ENCODE peak calls at places on chromosomes 16 and 17, in nine cellular contexts. Q, W, C, N, Y, S, E, A and F are unnamed samples.
A peak's percentile ranks its signal among the peaks of the same experiment; 100 is the strongest.

GRCh38 chr16:69501956-69502457 is 63.8 kb upstream of the NFAT5 start:
- DNase-seq in A (no peak), N (peak; percentile 63), S (no peak), Q (no peak), W (no peak), E (no peak), Y (no peak), C (no peak), F (no peak)

GRCh38 chr16:71283612-71284011 is 5.6 kb downstream of the CMTR2 start:
- DNase-seq in Q (no peak), W (no peak), S (no peak), E (no peak), N (no peak), Y (no peak), A (no peak), C (no peak), F (no peak)

GRCh38 chr16:80231888-80232287 is 308.9 kb upstream of the DYNLRB2 start:
- DNase-seq in Q (no peak), W (no peak), Y (no peak), E (no peak), C (no peak), A (no peak), N (peak; percentile 39), S (no peak), F (no peak)

GRCh38 chr16:10907757-10908045 is 30.7 kb downstream of the CIITA start:
- DNase-seq in S (no peak), Y (no peak), W (no peak), C (no peak), N (no peak), Q (no peak), E (no peak), A (no peak), F (no peak)

GRCh38 chr16:14215941-14216340 is 144.8 kb downstream of the MRTFB start:
- DNase-seq in W (no peak), Q (no peak), Y (no peak), C (no peak), S (no peak), E (no peak), A (no peak), N (no peak), F (no peak)

GRCh38 chr17:36493956-36494355 is 7.5 kb downstream of the ZNHIT3 start:
- DNase-seq in A (no peak), S (no peak), Q (no peak), W (no peak), N (no peak), E (no peak), C (no peak), Y (no peak), F (no peak)

GRCh38 chr16:11145173-11145820 is 110.7 kb downstream of the SOCS1 start:
- DNase-seq in Q (no peak), E (no peak), Y (no peak), N (no peak), W (no peak), C (no peak), A (no peak), S (no peak), F (no peak)

GRCh38 chr17:43983515-43984411 is 20.7 kb upstream of the NAGS start:
- DNase-seq in S (peak; percentile 84), Q (peak; percentile 68), A (peak; percentile 34), C (peak; percentile 72), Y (peak; percentile 69), W (no peak), E (peak; percentile 81), N (no peak), F (no peak)

GRCh38 chr16:3143189-3143588 is 8.4 kb downstream of the ZNF213 start:
- DNase-seq in Y (no peak), C (peak; percentile 6), Q (no peak), N (no peak), W (no peak), S (no peak), A (no peak), E (no peak), F (no peak)

GRCh38 chr17:62110923-62111484 is 45.9 kb upstream of the MED13 start:
- DNase-seq in N (no peak), A (no peak), C (no peak), W (no peak), Y (no peak), S (no peak), Q (no peak), E (no peak), F (no peak)

GRCh38 chr16:27228621-27229501 is 25.5 kb downstream of the KDM8 start:
- DNase-seq in N (no peak), Q (peak; percentile 64), E (no peak), C (no peak), A (no peak), Y (peak; percentile 40), S (no peak), W (no peak), F (no peak)

GRCh38 chr17:34639706-34640425 is 60.5 kb downstream of the TMEM132E start:
- DNase-seq in C (no peak), Y (no peak), S (no peak), A (no peak), E (no peak), W (no peak), Q (no peak), N (no peak), F (no peak)

GRCh38 chr16:730666-731509 is 4.0 kb downstream of the HAGHL start:
- DNase-seq in W (no peak), Q (no peak), Y (no peak), E (no peak), A (no peak), S (no peak), N (no peak), C (no peak), F (no peak)

GRCh38 chr16:88619859-88620655 is 18.3 kb upstream of the IL17C start:
- DNase-seq in N (no peak), A (peak; percentile 47), E (no peak), W (no peak), C (no peak), S (no peak), Q (no peak), Y (no peak), F (no peak)

GRCh38 chr17:6455321-6455705 is 11.1 kb downstream of the PIMREG start:
- DNase-seq in Y (no peak), Q (no peak), A (peak; percentile 62), C (peak; percentile 74), N (no peak), W (no peak), E (no peak), S (peak; percentile 60), F (no peak)

GRCh38 chr17:44930667-44931066 is 15.4 kb upstream of the GFAP start:
- DNase-seq in E (no peak), W (no peak), Q (peak; percentile 29), C (peak; percentile 65), N (no peak), A (peak; percentile 3), S (no peak), Y (no peak), F (no peak)

GRCh38 chr17:15453782-15454181 is 13.6 kb downstream of the CDRT4 start:
- DNase-seq in Y (no peak), Q (no peak), C (no peak), S (no peak), E (no peak), W (no peak), N (no peak), A (no peak), F (no peak)

GRCh38 chr17:41968676-41969075 is 2.1 kb downstream of the CNP start:
- DNase-seq in W (no peak), S (no peak), Y (no peak), E (no peak), C (no peak), A (no peak), N (no peak), Q (no peak), F (no peak)
- TF ChIP-seq CTCF in W (no peak), S (no peak), Y (no peak), E (no peak), C (no peak), A (no peak), N (no peak), Q (no peak), F (no peak)

DNA sequence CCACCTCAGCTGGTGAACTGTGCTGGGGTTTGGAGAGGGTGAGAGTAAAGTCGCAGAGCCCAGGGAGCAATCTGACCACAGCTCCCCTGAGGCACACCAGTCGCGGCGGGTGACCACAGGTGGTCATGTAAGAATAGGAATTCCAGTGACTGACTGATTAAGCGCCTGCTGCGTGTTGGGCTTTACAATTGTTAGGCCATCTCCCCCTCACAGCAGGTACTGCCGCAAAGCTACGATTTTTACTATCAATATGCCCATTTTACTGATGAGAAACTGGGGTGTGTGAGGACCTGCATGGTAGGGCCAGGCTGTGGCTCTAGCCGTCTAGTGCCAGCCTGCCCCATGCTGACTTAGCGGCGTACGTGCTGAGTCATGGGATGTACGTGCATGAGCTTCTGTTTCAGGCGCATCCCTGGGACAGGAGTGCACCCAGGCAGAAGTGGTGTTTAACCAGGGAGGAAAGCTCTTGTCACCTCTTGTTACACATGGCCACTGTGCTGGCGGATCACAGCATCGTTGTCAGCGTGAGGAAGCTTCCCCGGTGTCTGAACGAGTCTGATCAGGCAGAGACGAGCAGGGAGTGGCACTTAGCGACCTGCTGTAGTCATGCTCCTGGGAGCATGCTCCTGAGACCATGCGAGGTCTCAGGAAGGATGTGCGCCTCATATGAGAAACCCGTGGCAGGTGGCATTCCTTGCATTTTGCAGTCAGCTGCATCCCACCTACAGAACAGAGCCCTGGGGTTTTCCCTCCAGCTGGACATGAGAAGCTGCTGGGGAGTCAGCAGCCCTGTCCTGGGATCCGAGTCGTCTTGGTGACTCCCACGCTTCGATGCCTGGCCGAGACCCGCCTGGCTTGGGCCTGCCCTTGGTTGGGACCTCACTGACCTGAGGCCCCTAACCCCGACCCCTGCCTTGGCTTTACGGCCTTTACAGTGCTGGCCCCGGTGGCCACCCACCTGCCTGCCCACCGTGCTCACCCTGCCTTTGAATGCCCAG is 163.7 kb upstream of the CHMP6 start:
- DNase-seq in C (no peak), Y (no peak), N (no peak), S (no peak), W (no peak), E (no peak), Q (peak; percentile 57), A (no peak), F (no peak)
- H3K36me3 ChIP-seq in C (peaks cover 26% of the 10 kb centered on the region), Y (peaks cover 43% of the 10 kb centered on the region), N (peaks cover 17% of the 10 kb centered on the region), S (peaks cover 40% of the 10 kb centered on the region), W (no peaks in the 10 kb centered on the region), E (peaks cover 50% of the 10 kb centered on the region), Q (peaks cover 6% of the 10 kb centered on the region), A (peaks cover 7% of the 10 kb centered on the region), F (no peaks in the 10 kb centered on the region)

GRCh38 chr17:67322039-67322787 is 44.2 kb downstream of the PSMD12 start:
- DNase-seq in Y (peak; percentile 36), C (peak; percentile 40), N (no peak), Q (no peak), S (no peak), E (no peak), W (no peak), A (no peak), F (no peak)
- TF ChIP-seq EP300 in Y (no peak), C (no peak), N (no peak), Q (no peak), S (no peak), E (no peak), W (no peak), A (no peak), F (no peak)

DNA sequence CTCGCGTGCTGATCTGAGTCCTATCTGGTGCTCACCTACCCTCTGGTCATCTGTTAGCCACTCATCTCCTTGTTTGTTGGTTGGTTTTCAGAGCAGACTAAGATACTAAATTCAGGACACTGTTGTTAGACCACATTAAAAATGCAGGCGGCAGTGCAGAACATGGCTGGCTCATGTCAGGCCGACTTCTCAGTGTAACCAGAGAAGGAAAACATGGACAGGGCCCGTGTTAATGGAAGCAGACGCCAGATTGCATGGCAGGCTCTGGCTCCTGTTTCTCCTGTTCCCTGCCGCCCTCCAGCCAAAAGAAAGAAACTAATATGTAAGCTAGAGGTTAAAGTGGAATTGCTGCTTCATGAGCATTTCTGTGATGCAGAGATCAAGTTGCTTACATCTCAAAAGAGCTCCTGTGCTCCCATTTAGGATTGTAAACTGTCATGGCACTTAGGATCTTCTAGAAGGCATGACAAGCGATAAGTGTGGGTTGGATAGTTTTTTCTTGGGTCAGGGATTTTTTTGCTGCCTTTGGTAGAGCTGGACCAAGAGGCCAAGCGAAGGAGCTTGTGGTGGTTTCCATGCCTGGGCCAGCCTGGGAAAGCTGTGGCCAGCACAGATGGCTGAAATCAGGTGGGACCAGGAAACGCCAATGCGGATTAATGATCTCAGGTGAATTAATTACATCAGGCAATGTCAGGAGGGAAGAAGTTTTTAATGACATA is 56.1 kb downstream of the YPEL2 start:
- DNase-seq in W (no peak), N (no peak), C (peak; percentile 82), E (no peak), A (no peak), S (no peak), Y (no peak), Q (no peak), F (no peak)
- TF ChIP-seq CTCF in W (no peak), N (no peak), C (no peak), E (no peak), A (no peak), S (no peak), Y (no peak), Q (no peak), F (no peak)